ENCODE peak calls at places on chromosomes 12 and 14, in seven cellular contexts. One of them, this sample, is unnamed.

GRCh38 chr12:127230843-127231260 is 1036.1 kb upstream of the TMEM132C start:
- DNase-seq in transverse colon: no peak
- DNase-seq in GM19239: no peak
- DNase-seq in pulmonary artery endothelial cell: no peak
- DNase-seq in cardiac fibroblast: peak
- DNase-seq in B cell: no peak
- DNase-seq in DMS79 treated with DMSO at 0.1 percent for 48 hours: no peak
- DNase-seq in this sample: no peak

GRCh38 chr14:101408077-101408831 is 153.0 kb upstream of the DIO3 start:
- DNase-seq in B cell: no peak
- DNase-seq in cardiac fibroblast: peak
- DNase-seq in transverse colon: no peak
- DNase-seq in GM19239: no peak
- DNase-seq in pulmonary artery endothelial cell: no peak
- DNase-seq in DMS79 treated with DMSO at 0.1 percent for 48 hours: peak
- DNase-seq in this sample: no peak

GRCh38 chr12:119153477-119154434 is 25.0 kb upstream of the HSPB8 start:
- DNase-seq in cardiac fibroblast: no peak
- DNase-seq in B cell: no peak
- DNase-seq in pulmonary artery endothelial cell: no peak
- DNase-seq in DMS79 treated with DMSO at 0.1 percent for 48 hours: no peak
- DNase-seq in transverse colon: peak
- DNase-seq in GM19239: no peak
- DNase-seq in this sample: peak

GRCh38 chr14:84544486-84544885 is 985.5 kb upstream of the FLRT2 start:
- DNase-seq in B cell: no peak
- DNase-seq in pulmonary artery endothelial cell: no peak
- DNase-seq in GM19239: no peak
- DNase-seq in cardiac fibroblast: no peak
- DNase-seq in transverse colon: no peak
- DNase-seq in DMS79 treated with DMSO at 0.1 percent for 48 hours: no peak
- DNase-seq in this sample: no peak

GRCh38 chr12:111798182-111798581 is 31.4 kb downstream of the ALDH2 start:
- DNase-seq in transverse colon: no peak
- DNase-seq in GM19239: no peak
- DNase-seq in B cell: no peak
- DNase-seq in cardiac fibroblast: no peak
- DNase-seq in DMS79 treated with DMSO at 0.1 percent for 48 hours: no peak
- DNase-seq in pulmonary artery endothelial cell: no peak
- DNase-seq in this sample: peak

GRCh38 chr12:132129007-132129406 is 15.1 kb downstream of the DDX51 start:
- DNase-seq in GM19239: no peak
- DNase-seq in DMS79 treated with DMSO at 0.1 percent for 48 hours: no peak
- DNase-seq in cardiac fibroblast: no peak
- DNase-seq in pulmonary artery endothelial cell: no peak
- DNase-seq in B cell: no peak
- DNase-seq in transverse colon: no peak
- DNase-seq in this sample: no peak

GRCh38 chr12:66060361-66060907 is 70.1 kb downstream of the LLPH start:
- DNase-seq in DMS79 treated with DMSO at 0.1 percent for 48 hours: no peak
- DNase-seq in transverse colon: no peak
- DNase-seq in B cell: no peak
- DNase-seq in cardiac fibroblast: no peak
- DNase-seq in pulmonary artery endothelial cell: no peak
- DNase-seq in GM19239: no peak
- DNase-seq in this sample: no peak

GRCh38 chr14:21383848-21384493 is at the start of gene SUPT16H:
- DNase-seq in B cell: peak
- DNase-seq in transverse colon: peak
- DNase-seq in GM19239: peak
- DNase-seq in DMS79 treated with DMSO at 0.1 percent for 48 hours: peak
- DNase-seq in cardiac fibroblast: peak
- DNase-seq in pulmonary artery endothelial cell: peak
- DNase-seq in this sample: peak

GRCh38 chr12:123815968-123816367 is 53.9 kb downstream of the DNAH10 start:
- DNase-seq in transverse colon: no peak
- DNase-seq in DMS79 treated with DMSO at 0.1 percent for 48 hours: no peak
- DNase-seq in GM19239: no peak
- DNase-seq in pulmonary artery endothelial cell: no peak
- DNase-seq in cardiac fibroblast: no peak
- DNase-seq in B cell: no peak
- DNase-seq in this sample: no peak

GRCh38 chr12:47793015-47793681 is 20.1 kb downstream of the SLC48A1 start:
- DNase-seq in cardiac fibroblast: no peak
- DNase-seq in pulmonary artery endothelial cell: no peak
- DNase-seq in B cell: no peak
- DNase-seq in transverse colon: no peak
- DNase-seq in DMS79 treated with DMSO at 0.1 percent for 48 hours: no peak
- DNase-seq in GM19239: no peak
- DNase-seq in this sample: no peak

GRCh38 chr14:21071225-21072041 is 1.3 kb downstream of the ARHGEF40 start:
- DNase-seq in transverse colon: peak
- DNase-seq in pulmonary artery endothelial cell: peak
- DNase-seq in DMS79 treated with DMSO at 0.1 percent for 48 hours: peak
- DNase-seq in GM19239: peak
- DNase-seq in cardiac fibroblast: peak
- DNase-seq in B cell: peak
- DNase-seq in this sample: peak

GRCh38 chr14:64294672-64295413 is 672 bp upstream of the ESR2 start:
- DNase-seq in B cell: peak
- DNase-seq in GM19239: peak
- DNase-seq in cardiac fibroblast: peak
- DNase-seq in transverse colon: peak
- DNase-seq in DMS79 treated with DMSO at 0.1 percent for 48 hours: peak
- DNase-seq in pulmonary artery endothelial cell: peak
- DNase-seq in this sample: peak

GRCh38 chr12:116861331-116861730 is 19.9 kb downstream of the HRK start:
- DNase-seq in pulmonary artery endothelial cell: no peak
- DNase-seq in cardiac fibroblast: peak
- DNase-seq in transverse colon: peak
- DNase-seq in DMS79 treated with DMSO at 0.1 percent for 48 hours: no peak
- DNase-seq in B cell: peak
- DNase-seq in GM19239: peak
- DNase-seq in this sample: peak

GRCh38 chr12:74747305-74747704 is 209.7 kb downstream of the ATXN7L3B start:
- DNase-seq in DMS79 treated with DMSO at 0.1 percent for 48 hours: no peak
- DNase-seq in cardiac fibroblast: peak
- DNase-seq in GM19239: no peak
- DNase-seq in pulmonary artery endothelial cell: no peak
- DNase-seq in B cell: no peak
- DNase-seq in transverse colon: no peak
- DNase-seq in this sample: no peak

GRCh38 chr12:54404061-54405004 is 14.7 kb downstream of the ITGA5 start:
- DNase-seq in GM19239: no peak
- DNase-seq in cardiac fibroblast: peak
- DNase-seq in DMS79 treated with DMSO at 0.1 percent for 48 hours: no peak
- DNase-seq in pulmonary artery endothelial cell: peak
- DNase-seq in B cell: no peak
- DNase-seq in transverse colon: peak
- DNase-seq in this sample: peak

GRCh38 chr14:20997564-20997963 is 1.5 kb upstream of the SLC39A2 start:
- DNase-seq in B cell: no peak
- DNase-seq in DMS79 treated with DMSO at 0.1 percent for 48 hours: no peak
- DNase-seq in cardiac fibroblast: no peak
- DNase-seq in GM19239: no peak
- DNase-seq in transverse colon: no peak
- DNase-seq in pulmonary artery endothelial cell: no peak
- DNase-seq in this sample: no peak

GRCh38 chr12:52992699-52993557 is 13.3 kb upstream of the EIF4B start:
- DNase-seq in transverse colon: peak
- DNase-seq in B cell: no peak
- DNase-seq in GM19239: no peak
- DNase-seq in DMS79 treated with DMSO at 0.1 percent for 48 hours: no peak
- DNase-seq in cardiac fibroblast: peak
- DNase-seq in pulmonary artery endothelial cell: no peak
- DNase-seq in this sample: peak